ENCODE peak calls at places on chromosome 7, in seven cellular contexts. P, O, D, M, R, B and C are unnamed samples.

GRCh38 chr7:142871260-142872105 is 14.1 kb downstream of the TRPV6 start:
- DNase-seq in P (no peak), O (no peak), D (no peak), M (no peak), R (no peak), B (no peak), C (no peak)

GRCh38 chr7:111198255-111198654 is 107.3 kb downstream of the LRRN3 start:
- DNase-seq in P (no peak), O (no peak), D (no peak), M (no peak), R (no peak), B (no peak), C (no peak)

GRCh38 chr7:11133436-11133959 is 159.8 kb downstream of the PHF14 start:
- DNase-seq in P (no peak), O (no peak), D (no peak), M (no peak), R (no peak), B (no peak), C (no peak)

GRCh38 chr7:139043823-139044812 is 8.3 kb upstream of the ZC3HAV1L start:
- DNase-seq in P (no peak), O (no peak), D (peak; percentile 59), M (no peak), R (no peak), B (no peak), C (no peak)

GRCh38 chr7:22627136-22627535 is 99.9 kb upstream of the IL6 start:
- DNase-seq in P (no peak), O (no peak), D (no peak), M (no peak), R (no peak), B (no peak), C (no peak)

GRCh38 chr7:11009631-11010030 is 36.0 kb downstream of the PHF14 start:
- DNase-seq in P (no peak), O (no peak), D (no peak), M (no peak), R (no peak), B (no peak), C (no peak)

GRCh38 chr7:128800567-128800966 is 8.8 kb downstream of the CCDC136 start:
- DNase-seq in P (no peak), O (no peak), D (no peak), M (no peak), R (no peak), B (no peak), C (no peak)

GRCh38 chr7:35968140-35968940 is 167.5 kb downstream of the SEPTIN7 start:
- DNase-seq in P (no peak), O (no peak), D (no peak), M (no peak), R (no peak), B (no peak), C (no peak)

GRCh38 chr7:74183653-74184450 is 9.7 kb downstream of the EIF4H start:
- DNase-seq in P (no peak), O (no peak), D (no peak), M (no peak), R (no peak), B (no peak), C (no peak)

GRCh38 chr7:37234928-37235327 is 213.7 kb downstream of the ELMO1 start:
- DNase-seq in P (no peak), O (no peak), D (no peak), M (no peak), R (peak; percentile 19), B (no peak), C (no peak)

GRCh38 chr7:137937202-137937560 is 64.7 kb downstream of the CREB3L2 start:
- DNase-seq in P (no peak), O (no peak), D (no peak), M (no peak), R (no peak), B (no peak), C (no peak)

GRCh38 chr7:16817536-16817935 is 12.7 kb upstream of the AGR2 start:
- DNase-seq in P (no peak), O (no peak), D (no peak), M (no peak), R (no peak), B (no peak), C (no peak)

GRCh38 chr7:129066290-129067131 is 11.6 kb upstream of the TNPO3 start:
- DNase-seq in P (no peak), O (no peak), D (no peak), M (no peak), R (no peak), B (no peak), C (no peak)

GRCh38 chr7:155205368-155206285 is 92.1 kb upstream of the INSIG1 start:
- DNase-seq in P (peak; percentile 74), O (peak; percentile 91), D (peak; percentile 85), M (peak; percentile 41), R (peak; percentile 94), B (peak; percentile 86), C (peak; percentile 85)

GRCh38 chr7:6637544-6638229 is 569 bp downstream of the ZNF316 start:
- DNase-seq in P (no peak), O (peak; percentile 59), D (peak; percentile 60), M (no peak), R (peak; percentile 45), B (no peak), C (peak; percentile 30)

GRCh38 chr7:112594397-112594796 is 113.6 kb downstream of the LSMEM1 start:
- DNase-seq in P (no peak), O (no peak), D (no peak), M (no peak), R (no peak), B (no peak), C (no peak)

GRCh38 chr7:73519867-73520672 is 2.0 kb downstream of the BAZ1B start:
- DNase-seq in P (no peak), O (peak; percentile 55), D (no peak), M (no peak), R (peak; percentile 25), B (no peak), C (no peak)

GRCh38 chr7:141550694-141551079 is 523 bp upstream of the AGK start:
- DNase-seq in P (peak; percentile 19), O (no peak), D (no peak), M (no peak), R (no peak), B (no peak), C (no peak)

GRCh38 chr7:29140873-29141468 is 5.4 kb downstream of the CPVL start:
- DNase-seq in P (no peak), O (no peak), D (no peak), M (no peak), R (no peak), B (no peak), C (no peak)

GRCh38 chr7:151062111-151062398 is 2.7 kb downstream of the SLC4A2 start:
- DNase-seq in P (no peak), O (no peak), D (no peak), M (no peak), R (no peak), B (no peak), C (no peak)

GRCh38 chr7:29564455-29565185 is 985 bp downstream of the PRR15 start:
- DNase-seq in P (peak; percentile 48), O (peak; percentile 83), D (no peak), M (no peak), R (peak; percentile 89), B (peak; percentile 61), C (peak; percentile 54)

GRCh38 chr7:159040146-159040545 is 104.5 kb downstream of the VIPR2 start:
- DNase-seq in P (no peak), O (no peak), D (no peak), M (no peak), R (no peak), B (no peak), C (no peak)

GRCh38 chr7:142263598-142264380 is 5.9 kb upstream of the PRSS58 start:
- DNase-seq in P (no peak), O (no peak), D (no peak), M (no peak), R (no peak), B (no peak), C (no peak)

DNA sequence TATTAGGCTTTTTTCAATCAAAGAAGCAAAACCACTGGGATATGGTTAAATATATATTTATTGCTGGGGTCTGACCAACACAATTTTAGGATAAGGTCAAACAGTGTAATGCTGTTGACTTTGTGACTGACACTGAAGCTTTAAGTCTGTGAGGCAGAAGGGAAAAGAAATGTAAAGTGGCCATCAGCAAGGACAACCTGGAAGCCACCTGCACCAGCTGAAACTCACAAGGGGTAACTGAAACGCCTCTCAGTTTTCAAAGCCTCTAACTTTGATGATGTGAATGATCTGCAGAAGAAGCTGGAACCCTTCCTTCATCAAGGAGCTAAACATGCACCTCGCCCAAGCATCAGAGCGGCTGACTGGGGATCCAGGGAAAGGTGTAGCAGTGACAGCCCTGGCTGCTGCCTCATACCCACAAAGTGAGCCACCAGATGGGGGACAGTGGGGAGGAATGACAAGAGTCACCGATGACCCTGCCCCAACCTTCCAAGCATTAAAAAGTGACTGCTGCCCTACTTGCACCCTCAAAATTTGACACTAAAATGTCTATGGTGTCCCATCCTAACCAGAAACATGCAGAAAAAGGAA is 284.9 kb upstream of the CNTNAP2 start:
- DNase-seq in P (no peak), O (no peak), D (no peak), M (no peak), R (peak; percentile 37), B (no peak), C (no peak)
- H3K27ac ChIP-seq in P (no peak overlapping the region), O (no peak overlapping the region), D (no peak overlapping the region), M (no peak overlapping the region), R (no peak overlapping the region), B (no peak overlapping the region), C (no peak overlapping the region)

DNA sequence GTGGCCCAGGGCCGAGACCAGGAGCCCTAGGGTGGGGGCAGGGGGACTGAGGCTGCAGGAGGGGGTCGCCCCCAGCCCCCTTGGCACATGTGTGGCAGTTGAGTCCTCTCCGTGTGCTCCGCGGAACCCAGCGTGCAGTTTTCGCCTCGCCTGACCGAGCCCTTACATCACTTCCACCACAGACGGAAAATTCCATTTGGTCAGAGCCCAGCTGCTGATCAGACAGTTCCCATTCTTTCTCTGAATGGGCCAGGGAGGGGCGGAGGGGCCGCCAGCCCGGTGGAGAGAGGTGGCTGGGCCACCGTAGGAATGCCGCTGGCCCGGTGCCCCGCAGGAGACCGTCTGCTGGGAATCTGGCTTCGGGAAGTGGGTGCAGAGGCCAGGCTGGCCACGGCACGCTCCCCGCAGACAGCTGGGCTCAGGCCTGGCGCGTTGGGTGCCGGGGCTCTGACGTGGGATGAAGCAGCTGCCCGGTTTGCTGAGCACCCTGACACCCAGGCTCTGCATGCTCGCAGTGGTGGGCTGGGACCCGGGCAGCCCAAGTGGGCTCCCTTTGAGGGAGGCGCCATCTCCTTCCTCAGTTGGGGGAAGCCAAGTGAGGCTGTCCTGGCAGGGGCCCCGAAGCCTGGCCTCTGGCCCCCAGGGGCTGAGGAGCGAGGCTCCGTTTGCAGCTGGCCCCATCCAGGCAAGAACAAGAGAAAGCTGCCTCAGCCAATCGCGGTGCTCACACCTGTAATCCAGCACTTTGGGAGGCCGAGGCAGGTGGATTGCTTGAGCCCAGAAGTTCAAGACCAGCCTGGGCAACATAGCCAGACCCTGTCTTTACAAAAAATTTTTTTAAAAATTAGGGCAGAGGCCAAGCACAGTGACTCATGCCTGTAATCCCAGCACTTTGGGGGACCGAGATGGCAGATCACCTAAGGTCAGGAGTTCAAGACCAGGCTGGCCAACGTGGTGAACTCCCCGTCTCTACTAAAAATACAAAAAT is 9.9 kb downstream of the TTYH3 start:
- DNase-seq in P (peak; percentile 92), O (peak; percentile 97), D (no peak), M (peak; percentile 71), R (no peak), B (peak; percentile 93), C (peak; percentile 97)
- H3K27ac ChIP-seq in P (peak overlapping the region; percentile 81), O (peak overlapping the region; percentile 63), D (no peak overlapping the region), M (peak overlapping the region; percentile 64), R (no peak overlapping the region), B (peak overlapping the region; percentile 79), C (peak overlapping the region; percentile 82)

GRCh38 chr7:2116903-2117680 is 115.7 kb downstream of the MAD1L1 start:
- DNase-seq in P (peak; percentile 72), O (peak; percentile 76), D (no peak), M (peak; percentile 43), R (no peak), B (no peak), C (no peak)
- H3K27ac ChIP-seq in P (peak overlapping the region; percentile 81), O (no peak overlapping the region), D (no peak overlapping the region), M (peak overlapping the region; percentile 64), R (no peak overlapping the region), B (no peak overlapping the region), C (peak overlapping the region; percentile 64)

GRCh38 chr7:47622586-47622945 is 40.7 kb upstream of the TNS3 start:
- DNase-seq in P (no peak), O (no peak), D (no peak), M (no peak), R (no peak), B (no peak), C (no peak)
- H3K27ac ChIP-seq in P (peak overlapping the region; percentile 78), O (peak overlapping the region; percentile 74), D (no peak overlapping the region), M (no peak overlapping the region), R (no peak overlapping the region), B (no peak overlapping the region), C (peak overlapping the region; percentile 43)